ENCODE peak calls at places on chromosomes 1 and 21, in six cellular contexts. Z, Y, W, P, B and Q are unnamed samples.

GRCh38 chr1:84960371-84960770 is 36.5 kb downstream of the MCOLN2 start:
- DNase-seq in B (no peak), P (no peak), Y (no peak), W (no peak), Z (peak; percentile 38), Q (no peak)

GRCh38 chr1:7574121-7575040 is 196.7 kb upstream of the VAMP3 start:
- DNase-seq in Z (no peak), P (no peak), Y (no peak), W (peak; percentile 55), B (peak; percentile 71), Q (no peak)

GRCh38 chr1:25771246-25772114 is 28.5 kb upstream of the SELENON start:
- DNase-seq in W (peak; percentile 65), P (no peak), Z (peak; percentile 74), Y (no peak), B (peak; percentile 73), Q (peak; percentile 51)

GRCh38 chr1:114668784-114669561 is 876 bp downstream of the DENND2C start:
- DNase-seq in B (no peak), Y (peak; percentile 10), Z (peak; percentile 37), P (no peak), W (no peak), Q (peak; percentile 2)

GRCh38 chr21:38795475-38795874 is 10.3 kb upstream of the ETS2 start:
- DNase-seq in Y (no peak), Z (no peak), B (no peak), P (no peak), W (no peak), Q (no peak)

GRCh38 chr1:25820247-25821111 is 725 bp downstream of the MTFR1L start:
- DNase-seq in B (peak; percentile 80), W (peak; percentile 75), Y (peak; percentile 73), Z (peak; percentile 69), P (no peak), Q (peak; percentile 76)

GRCh38 chr1:22625262-22625925 is 11.0 kb upstream of the C1QA start:
- DNase-seq in Z (no peak), W (no peak), Y (no peak), B (no peak), P (no peak), Q (no peak)

GRCh38 chr1:244324176-244324883 is 127.4 kb downstream of the ADSS2 start:
- DNase-seq in Z (no peak), Y (no peak), W (no peak), P (no peak), B (no peak), Q (no peak)

GRCh38 chr1:114462963-114463362 is 48.0 kb downstream of the TRIM33 start:
- DNase-seq in Y (no peak), Z (no peak), B (no peak), P (no peak), W (no peak), Q (no peak)

GRCh38 chr1:15944308-15945010 is 31.4 kb downstream of the ZBTB17 start:
- DNase-seq in W (no peak), Y (no peak), B (no peak), P (no peak), Z (no peak), Q (no peak)

GRCh38 chr1:221394011-221394544 is 347.8 kb downstream of the DUSP10 start:
- DNase-seq in P (no peak), Y (no peak), W (no peak), B (no peak), Z (no peak), Q (no peak)

GRCh38 chr1:41174170-41174569 is 67.9 kb downstream of the SCMH1 start:
- DNase-seq in B (no peak), Y (no peak), Z (no peak), P (no peak), W (no peak), Q (no peak)

GRCh38 chr1:198610362-198610761 is 28.5 kb upstream of the PTPRC start:
- DNase-seq in P (no peak), W (no peak), B (no peak), Y (no peak), Z (no peak), Q (no peak)

GRCh38 chr1:159428536-159428935 is 3.5 kb upstream of the OR10J4 start:
- DNase-seq in W (no peak), Z (no peak), B (no peak), P (no peak), Y (no peak), Q (peak; percentile 83)

GRCh38 chr1:48043524-48043923 is 46.3 kb upstream of the TRABD2B start:
- DNase-seq in Z (no peak), B (no peak), W (no peak), P (no peak), Y (no peak), Q (peak; percentile 29)

GRCh38 chr1:81478217-81478616 is 322.5 kb upstream of the ADGRL2 start:
- DNase-seq in P (no peak), W (no peak), Z (no peak), B (no peak), Y (no peak), Q (peak; percentile 38)

GRCh38 chr1:45753248-45754037 is 3.0 kb upstream of the IPP start:
- DNase-seq in Y (no peak), P (no peak), Z (no peak), B (no peak), W (no peak), Q (no peak)

GRCh38 chr1:160416369-160416768 is 16.0 kb downstream of the VANGL2 start:
- DNase-seq in Y (no peak), P (no peak), B (no peak), Z (peak; percentile 22), W (no peak), Q (peak; percentile 50)

GRCh38 chr1:151143986-151144385 is 2.4 kb downstream of the SEMA6C start:
- DNase-seq in P (no peak), W (no peak), B (no peak), Z (no peak), Y (no peak), Q (no peak)

DNA sequence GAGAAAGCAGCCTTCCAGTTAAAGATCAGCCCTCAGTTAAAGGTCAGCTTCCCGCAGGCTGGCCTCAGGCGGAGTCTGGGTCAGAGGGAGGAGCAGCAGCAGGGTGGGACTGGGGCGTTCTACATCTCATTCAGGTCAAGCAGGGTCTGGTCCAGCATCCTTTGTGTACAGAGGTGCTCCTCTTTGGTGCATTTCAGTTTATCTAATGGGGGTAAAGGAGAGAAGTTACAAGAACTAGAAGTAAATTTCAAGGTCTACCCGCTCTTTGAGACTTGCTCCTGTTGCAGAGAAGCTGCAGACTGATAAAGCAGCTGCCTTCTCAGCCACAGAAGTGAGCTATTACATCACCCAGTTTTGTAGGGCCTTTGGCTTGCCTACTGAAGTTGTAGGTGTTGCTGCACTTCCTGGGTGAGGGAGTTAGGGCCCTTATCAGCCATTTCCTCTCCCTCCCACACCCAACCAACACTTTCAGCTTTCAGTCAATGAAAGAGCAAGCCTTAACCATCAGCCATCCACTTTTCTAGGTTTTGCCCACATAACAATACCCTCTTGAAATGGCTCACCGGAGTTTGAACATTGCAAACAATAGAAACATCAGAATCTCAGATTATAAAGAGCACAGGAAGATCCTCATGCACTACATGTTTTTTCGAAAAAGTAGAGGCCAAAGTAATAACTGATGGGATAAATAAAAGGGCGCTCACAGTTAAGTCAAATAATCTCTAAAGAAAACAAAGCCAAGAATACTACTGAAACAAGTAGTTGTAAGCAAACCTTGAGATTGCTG is 2.8 kb upstream of the NUP210L start:
- DNase-seq in B (no peak), W (no peak), Y (no peak), Z (no peak), P (no peak), Q (peak; percentile 62)
- H3K27ac ChIP-seq in B (peak overlapping the region; percentile 53), W (peak overlapping the region; percentile 94), Y (peak overlapping the region; percentile 15), Z (no peak overlapping the region), P (peak overlapping the region; percentile 65), Q (peak overlapping the region; percentile 4)

DNA sequence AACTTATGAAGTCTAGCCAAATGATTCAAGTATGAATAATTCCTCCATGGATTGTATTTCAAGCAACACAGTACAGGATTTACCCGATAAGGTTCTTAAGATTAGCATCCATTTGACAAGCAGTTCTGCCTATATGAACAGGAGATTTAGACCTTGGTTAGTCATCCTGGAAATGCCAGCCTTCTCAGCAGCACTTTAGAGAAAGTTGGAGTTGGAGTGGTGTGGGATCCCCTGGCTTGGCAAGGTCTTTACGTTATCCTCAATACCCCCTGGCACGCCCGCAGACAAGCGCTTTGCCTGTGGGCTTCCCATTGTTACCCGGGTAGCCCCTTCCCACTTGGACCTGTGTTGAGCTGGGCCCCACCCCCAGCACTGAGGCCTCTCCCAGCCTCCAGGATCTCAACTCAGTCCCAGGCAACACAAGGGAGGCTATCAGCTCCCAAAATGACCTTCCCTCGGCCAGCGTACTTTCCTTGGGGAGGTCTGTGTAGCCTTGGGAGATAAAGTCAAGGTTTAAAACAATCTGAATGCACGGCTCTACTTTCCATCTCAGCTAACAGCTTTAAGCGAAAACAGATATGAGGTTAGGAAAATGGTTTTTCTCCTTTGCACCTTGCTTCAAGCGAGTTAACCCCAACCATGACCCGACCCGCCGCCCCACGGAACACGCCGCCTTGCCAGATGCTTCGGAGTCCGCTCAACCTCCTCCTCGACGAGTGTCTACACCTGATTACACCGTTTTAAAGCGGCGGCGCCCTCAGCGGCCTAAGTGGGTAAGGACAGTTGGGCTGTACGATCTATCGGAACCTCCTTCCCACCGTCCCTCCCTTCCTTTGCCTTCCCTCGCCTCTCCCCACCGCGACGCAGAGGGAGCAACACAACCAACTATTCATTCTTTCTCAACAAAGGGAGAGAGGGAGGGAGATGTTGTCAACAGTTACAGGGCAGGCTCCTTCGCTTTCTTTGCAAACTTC is 1.2 kb downstream of the BCAR3 start:
- DNase-seq in B (peak; percentile 89), Z (peak; percentile 72), P (peak; percentile 82), W (peak; percentile 87), Y (no peak), Q (peak; percentile 88)
- H3K27ac ChIP-seq in B (peak overlapping the region; percentile 88), Z (peak overlapping the region; percentile 47), P (peak overlapping the region; percentile 96), W (peak overlapping the region; percentile 92), Y (no peak overlapping the region), Q (peak overlapping the region; percentile 62)

GRCh38 chr1:181392613-181393170 is 90.6 kb upstream of the CACNA1E start:
- DNase-seq in Y (no peak), Z (no peak), W (no peak), P (no peak), B (no peak), Q (no peak)

GRCh38 chr1:181394766-181395165 is 88.6 kb upstream of the CACNA1E start:
- DNase-seq in Z (no peak), W (no peak), B (no peak), Y (no peak), P (no peak), Q (no peak)

GRCh38 chr1:181391297-181391905 is 91.9 kb upstream of the CACNA1E start:
- DNase-seq in W (no peak), Y (no peak), B (no peak), P (no peak), Z (no peak), Q (no peak)

GRCh38 chr1:181390350-181391080 is 92.8 kb upstream of the CACNA1E start:
- DNase-seq in W (no peak), B (no peak), Z (no peak), P (no peak), Y (no peak), Q (peak; percentile 49)

GRCh38 chr1:181392133-181392532 is 91.2 kb upstream of the CACNA1E start:
- DNase-seq in W (no peak), Y (no peak), P (no peak), B (no peak), Z (no peak), Q (no peak)
- H3K27ac ChIP-seq in W (no peak overlapping the region), Y (no peak overlapping the region), P (no peak overlapping the region), B (no peak overlapping the region), Z (no peak overlapping the region), Q (no peak overlapping the region)

DNA sequence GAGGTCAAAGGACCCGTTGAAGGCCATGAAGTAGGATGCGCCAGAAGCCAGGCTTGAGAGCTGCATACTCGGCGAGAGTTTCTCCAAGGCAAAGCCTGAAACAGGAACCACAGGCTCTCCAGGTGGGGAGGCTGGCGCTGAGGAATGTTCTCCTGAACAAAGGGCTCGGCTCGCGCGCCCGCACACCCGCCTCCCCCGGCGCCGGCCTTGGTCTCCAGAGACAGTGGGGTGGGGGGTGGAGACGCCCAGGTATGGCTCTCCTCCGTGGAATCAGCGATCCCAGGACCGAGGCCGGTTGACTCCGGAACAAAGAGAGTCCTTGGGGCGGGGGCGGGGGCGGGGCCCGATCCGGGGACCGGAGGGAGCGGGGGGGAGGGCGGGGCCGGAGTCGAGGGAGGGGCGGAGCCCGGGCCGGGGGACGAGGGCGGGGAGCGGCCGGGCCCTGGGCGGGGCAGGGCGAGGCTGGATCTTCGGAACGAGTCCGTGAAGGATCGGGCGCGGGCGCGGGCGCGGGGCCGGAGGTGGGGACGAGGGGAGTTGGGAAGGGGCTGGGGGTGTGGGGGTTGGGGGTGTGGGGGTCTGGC is 85.0 kb downstream of the NKAIN1 start:
- DNase-seq in P (peak; percentile 50), B (peak; percentile 93), W (peak; percentile 92), Z (peak; percentile 87), Y (peak; percentile 65), Q (peak; percentile 92)
- H3K27ac ChIP-seq in P (peak overlapping the region; percentile 93), B (peak overlapping the region; percentile 83), W (peak overlapping the region; percentile 85), Z (peak overlapping the region; percentile 86), Y (no peak overlapping the region), Q (peak overlapping the region; percentile 90)